ENCODE peak calls at places on chromosomes 7 and 10, in five cellular contexts. One of them, this sample, is unnamed.

GRCh38 chr7:131238260-131238940 is 89.3 kb upstream of the MKLN1 start:
- DNase-seq in GM23338: no peak
- DNase-seq in mammary epithelial cell: peak; percentile 70
- DNase-seq in H1: no peak
- DNase-seq in fibroblast of lung: peak; percentile 71
- DNase-seq in this sample: no peak

GRCh38 chr7:66913118-66914049 is 7.6 kb upstream of the TMEM248 start:
- DNase-seq in GM23338: no peak
- DNase-seq in mammary epithelial cell: no peak
- DNase-seq in H1: no peak
- DNase-seq in fibroblast of lung: peak; percentile 5
- DNase-seq in this sample: no peak

GRCh38 chr10:42937649-42938180 is 139.2 kb upstream of the RET start:
- DNase-seq in GM23338: no peak
- DNase-seq in mammary epithelial cell: no peak
- DNase-seq in H1: no peak
- DNase-seq in fibroblast of lung: no peak
- DNase-seq in this sample: no peak

GRCh38 chr7:156487811-156488523 is 152.6 kb upstream of the RNF32 start:
- DNase-seq in GM23338: no peak
- DNase-seq in mammary epithelial cell: no peak
- DNase-seq in H1: no peak
- DNase-seq in fibroblast of lung: no peak
- DNase-seq in this sample: no peak

GRCh38 chr10:29414501-29414900 is 125.6 kb downstream of the LYZL1 start:
- DNase-seq in GM23338: no peak
- DNase-seq in mammary epithelial cell: no peak
- DNase-seq in H1: no peak
- DNase-seq in fibroblast of lung: no peak
- DNase-seq in this sample: no peak

GRCh38 chr10:29499993-29500537 is 134.7 kb downstream of the SVIL start:
- DNase-seq in GM23338: no peak
- DNase-seq in mammary epithelial cell: no peak
- DNase-seq in H1: no peak
- DNase-seq in fibroblast of lung: no peak
- DNase-seq in this sample: no peak

GRCh38 chr7:50664937-50665336 is 99.7 kb upstream of the DDC start:
- DNase-seq in GM23338: no peak
- DNase-seq in mammary epithelial cell: no peak
- DNase-seq in H1: no peak
- DNase-seq in fibroblast of lung: no peak
- DNase-seq in this sample: no peak

GRCh38 chr10:75612904-75613684 is 181.7 kb downstream of the LRMDA start:
- DNase-seq in GM23338: no peak
- DNase-seq in mammary epithelial cell: no peak
- DNase-seq in H1: no peak
- DNase-seq in fibroblast of lung: peak; percentile 87
- DNase-seq in this sample: no peak

GRCh38 chr7:140697447-140698143 is 1.1 kb downstream of the NDUFB2 start:
- DNase-seq in GM23338: no peak
- DNase-seq in mammary epithelial cell: no peak
- DNase-seq in H1: peak; percentile 54
- DNase-seq in fibroblast of lung: peak; percentile 40
- DNase-seq in this sample: no peak

GRCh38 chr10:84293574-84294016 is 34.8 kb upstream of the CCSER2 start:
- DNase-seq in GM23338: no peak
- DNase-seq in mammary epithelial cell: no peak
- DNase-seq in H1: no peak
- DNase-seq in fibroblast of lung: no peak
- DNase-seq in this sample: no peak

DNA sequence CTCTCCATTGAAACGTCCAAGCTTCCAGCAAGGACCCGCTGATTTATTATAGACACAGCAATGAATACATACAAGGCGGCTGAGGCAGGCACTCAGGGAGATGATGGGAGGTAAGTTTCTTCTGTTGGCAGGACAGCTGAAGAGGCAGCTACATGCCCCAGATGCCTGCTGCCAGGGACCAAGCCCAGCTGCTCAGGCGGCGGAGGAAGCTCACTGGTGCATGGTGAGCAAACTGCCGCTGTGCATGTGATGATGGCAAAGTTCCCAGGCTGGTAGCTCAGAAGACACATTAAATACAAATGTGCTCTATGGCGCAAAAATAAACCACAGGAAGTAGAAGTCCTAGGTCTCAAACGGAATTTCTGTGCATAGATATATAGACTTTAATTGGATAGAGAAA is 2.3 kb downstream of the DNTT start:
- DNase-seq in GM23338: no peak
- DNase-seq in mammary epithelial cell: no peak
- DNase-seq in H1: no peak
- DNase-seq in fibroblast of lung: no peak
- DNase-seq in this sample: no peak
- H3K79me2 ChIP-seq in GM23338: no peaks in the 10 kb centered on the region
- H3K79me2 ChIP-seq in mammary epithelial cell: no peaks in the 10 kb centered on the region
- H3K79me2 ChIP-seq in H1: no peaks in the 10 kb centered on the region
- H3K79me2 ChIP-seq in fibroblast of lung: no peaks in the 10 kb centered on the region
- H3K79me2 ChIP-seq in this sample: no peaks in the 10 kb centered on the region

GRCh38 chr10:22625511-22626288 is 88.7 kb downstream of the PIP4K2A start:
- DNase-seq in GM23338: peak; percentile 33
- DNase-seq in mammary epithelial cell: no peak
- DNase-seq in H1: no peak
- DNase-seq in fibroblast of lung: peak; percentile 16
- DNase-seq in this sample: no peak

GRCh38 chr10:22622242-22622806 is 92.1 kb downstream of the PIP4K2A start:
- DNase-seq in GM23338: no peak
- DNase-seq in mammary epithelial cell: no peak
- DNase-seq in H1: no peak
- DNase-seq in fibroblast of lung: no peak
- DNase-seq in this sample: no peak

GRCh38 chr10:22624289-22624738 is 90.1 kb downstream of the PIP4K2A start:
- DNase-seq in GM23338: peak; percentile 55
- DNase-seq in mammary epithelial cell: peak; percentile 32
- DNase-seq in H1: no peak
- DNase-seq in fibroblast of lung: peak; percentile 77
- DNase-seq in this sample: no peak

GRCh38 chr10:22621726-22622125 is 92.7 kb downstream of the PIP4K2A start:
- DNase-seq in GM23338: no peak
- DNase-seq in mammary epithelial cell: no peak
- DNase-seq in H1: no peak
- DNase-seq in fibroblast of lung: no peak
- DNase-seq in this sample: no peak

DNA sequence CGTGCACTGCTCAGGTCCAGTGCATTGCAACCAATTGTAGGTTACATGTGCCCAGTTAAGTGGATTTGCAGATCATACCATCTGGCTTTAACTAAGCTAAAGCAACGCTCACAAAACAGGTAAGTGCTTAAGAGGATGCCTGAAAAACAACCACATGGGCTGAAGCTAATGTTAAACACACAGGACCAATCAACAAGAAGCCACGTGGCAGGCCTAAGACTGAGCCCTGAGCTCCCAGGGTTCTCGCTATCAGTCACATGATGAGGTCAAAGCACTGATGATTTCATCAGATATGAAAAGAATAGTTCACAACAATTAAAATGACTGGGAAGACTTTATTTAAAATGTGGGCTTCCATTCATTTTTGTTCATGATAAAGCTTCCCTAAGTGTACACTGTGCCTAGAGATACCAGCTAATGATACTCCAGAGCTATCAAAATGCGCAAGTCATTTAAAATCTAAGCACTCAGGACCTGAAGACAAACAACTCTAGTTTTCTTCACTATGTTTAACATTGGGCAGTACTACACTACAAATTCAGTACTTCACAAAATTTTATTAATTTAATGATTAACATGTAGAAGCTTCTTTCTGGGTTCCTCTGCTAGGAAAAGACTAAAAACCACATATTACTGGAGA is 90.6 kb downstream of the PIP4K2A start:
- DNase-seq in GM23338: no peak
- DNase-seq in mammary epithelial cell: no peak
- DNase-seq in H1: no peak
- DNase-seq in fibroblast of lung: peak; percentile 19
- DNase-seq in this sample: no peak
- H3K79me2 ChIP-seq in GM23338: peaks cover 97% of the 10 kb centered on the region
- H3K79me2 ChIP-seq in mammary epithelial cell: peaks cover 36% of the 10 kb centered on the region
- H3K79me2 ChIP-seq in H1: no peaks in the 10 kb centered on the region
- H3K79me2 ChIP-seq in fibroblast of lung: peaks cover 29% of the 10 kb centered on the region
- H3K79me2 ChIP-seq in this sample: peaks cover 14% of the 10 kb centered on the region

GRCh38 chr7:155354371-155355048 is 56.8 kb downstream of the INSIG1 start:
- DNase-seq in GM23338: no peak
- DNase-seq in mammary epithelial cell: no peak
- DNase-seq in H1: no peak
- DNase-seq in fibroblast of lung: no peak
- DNase-seq in this sample: no peak
- H3K79me2 ChIP-seq in GM23338: no peaks in the 10 kb centered on the region
- H3K79me2 ChIP-seq in mammary epithelial cell: no peaks in the 10 kb centered on the region
- H3K79me2 ChIP-seq in H1: no peaks in the 10 kb centered on the region
- H3K79me2 ChIP-seq in fibroblast of lung: no peaks in the 10 kb centered on the region
- H3K79me2 ChIP-seq in this sample: no peaks in the 10 kb centered on the region

GRCh38 chr10:87674963-87675362 is 15.3 kb downstream of the PAPSS2 start:
- DNase-seq in GM23338: no peak
- DNase-seq in mammary epithelial cell: no peak
- DNase-seq in H1: no peak
- DNase-seq in fibroblast of lung: peak; percentile 23
- DNase-seq in this sample: no peak

GRCh38 chr10:87670591-87670990 is 10.9 kb downstream of the PAPSS2 start:
- DNase-seq in GM23338: no peak
- DNase-seq in mammary epithelial cell: no peak
- DNase-seq in H1: no peak
- DNase-seq in fibroblast of lung: no peak
- DNase-seq in this sample: no peak

GRCh38 chr10:87667503-87667902 is 7.8 kb downstream of the PAPSS2 start:
- DNase-seq in GM23338: no peak
- DNase-seq in mammary epithelial cell: no peak
- DNase-seq in H1: no peak
- DNase-seq in fibroblast of lung: no peak
- DNase-seq in this sample: no peak

GRCh38 chr10:87668324-87669054 is 8.8 kb downstream of the PAPSS2 start:
- DNase-seq in GM23338: no peak
- DNase-seq in mammary epithelial cell: no peak
- DNase-seq in H1: no peak
- DNase-seq in fibroblast of lung: no peak
- DNase-seq in this sample: no peak

DNA sequence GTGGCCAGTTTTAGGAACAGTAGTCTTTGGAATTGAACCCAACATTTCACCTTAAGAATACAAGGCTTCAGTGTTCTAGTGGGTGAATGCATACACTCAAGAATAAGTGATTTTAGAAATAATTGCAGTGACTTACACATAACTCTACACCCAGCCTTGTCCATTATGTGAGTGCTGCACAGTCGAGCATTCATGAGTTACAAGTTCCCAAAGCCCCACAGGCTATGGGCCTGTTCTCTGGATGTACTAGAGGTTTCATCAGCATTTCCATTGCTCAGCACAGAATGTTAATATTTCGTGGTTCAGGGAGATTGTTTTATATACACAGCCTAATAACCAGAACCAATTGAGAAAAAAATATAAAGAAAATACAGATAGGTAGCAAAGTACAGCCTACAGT is 11.7 kb downstream of the PAPSS2 start:
- DNase-seq in GM23338: no peak
- DNase-seq in mammary epithelial cell: no peak
- DNase-seq in H1: no peak
- DNase-seq in fibroblast of lung: peak; percentile 62
- DNase-seq in this sample: no peak
- H3K79me2 ChIP-seq in GM23338: peaks cover 27% of the 10 kb centered on the region
- H3K79me2 ChIP-seq in mammary epithelial cell: no peaks in the 10 kb centered on the region
- H3K79me2 ChIP-seq in H1: no peaks in the 10 kb centered on the region
- H3K79me2 ChIP-seq in fibroblast of lung: peaks cover 66% of the 10 kb centered on the region
- H3K79me2 ChIP-seq in this sample: no peaks in the 10 kb centered on the region

GRCh38 chr7:150428671-150429451 is 21.6 kb upstream of the GIMAP8 start:
- DNase-seq in GM23338: peak; percentile 41
- DNase-seq in mammary epithelial cell: peak; percentile 82
- DNase-seq in H1: peak; percentile 49
- DNase-seq in fibroblast of lung: peak; percentile 73
- DNase-seq in this sample: peak; percentile 56
- H3K79me2 ChIP-seq in GM23338: no peaks in the 10 kb centered on the region
- H3K79me2 ChIP-seq in mammary epithelial cell: no peaks in the 10 kb centered on the region
- H3K79me2 ChIP-seq in H1: no peaks in the 10 kb centered on the region
- H3K79me2 ChIP-seq in fibroblast of lung: no peaks in the 10 kb centered on the region
- H3K79me2 ChIP-seq in this sample: no peaks in the 10 kb centered on the region